ENCODE peak calls at places on chromosomes 3 and 15, in four cellular contexts. One of them, this sample, is unnamed.

GRCh38 chr3:25940935-25941334 is 151.0 kb downstream of the OXSM start:
- DNase-seq in K562: no peak
- DNase-seq in HepG2: no peak
- DNase-seq in GM12878: no peak
- DNase-seq in this sample: no peak

GRCh38 chr3:55554621-55555020 is 67.5 kb upstream of the WNT5A start:
- DNase-seq in K562: no peak
- DNase-seq in HepG2: no peak
- DNase-seq in GM12878: no peak
- DNase-seq in this sample: peak

GRCh38 chr3:52218953-52219650 is 6.3 kb downstream of the TLR9 start:
- DNase-seq in K562: no peak
- DNase-seq in HepG2: no peak
- DNase-seq in GM12878: no peak
- DNase-seq in this sample: no peak

GRCh38 chr3:136624894-136625815 is 127.0 kb downstream of the STAG1 start:
- DNase-seq in K562: no peak
- DNase-seq in HepG2: peak
- DNase-seq in GM12878: peak
- DNase-seq in this sample: no peak

GRCh38 chr3:72692959-72693518 is 155.2 kb downstream of the SHQ1 start:
- DNase-seq in K562: no peak
- DNase-seq in HepG2: no peak
- DNase-seq in GM12878: no peak
- DNase-seq in this sample: peak

GRCh38 chr3:23999012-23999641 is 54.0 kb downstream of the NR1D2 start:
- DNase-seq in K562: peak
- DNase-seq in HepG2: peak
- DNase-seq in GM12878: no peak
- DNase-seq in this sample: peak

GRCh38 chr3:99774467-99774866 is 43.2 kb upstream of the CMSS1 start:
- DNase-seq in K562: no peak
- DNase-seq in HepG2: no peak
- DNase-seq in GM12878: peak
- DNase-seq in this sample: no peak

GRCh38 chr15:88651293-88651692 is 12.5 kb downstream of the ISG20 start:
- DNase-seq in K562: no peak
- DNase-seq in HepG2: no peak
- DNase-seq in GM12878: no peak
- DNase-seq in this sample: no peak

GRCh38 chr15:67083135-67083766 is 17.8 kb downstream of the SMAD3 start:
- DNase-seq in K562: no peak
- DNase-seq in HepG2: no peak
- DNase-seq in GM12878: no peak
- DNase-seq in this sample: no peak

GRCh38 chr3:157091096-157091833 is 68.7 kb downstream of the CCNL1 start:
- DNase-seq in K562: no peak
- DNase-seq in HepG2: no peak
- DNase-seq in GM12878: no peak
- DNase-seq in this sample: no peak

GRCh38 chr15:65371976-65372786 is 5.6 kb downstream of the IGDCC3 start:
- DNase-seq in K562: no peak
- DNase-seq in HepG2: no peak
- DNase-seq in GM12878: no peak
- DNase-seq in this sample: no peak

GRCh38 chr15:64688179-64688578 is 87.2 kb downstream of the RBPMS2 start:
- DNase-seq in K562: no peak
- DNase-seq in HepG2: no peak
- DNase-seq in GM12878: no peak
- DNase-seq in this sample: no peak

GRCh38 chr3:107461721-107462120 is 61.0 kb upstream of the BBX start:
- DNase-seq in K562: no peak
- DNase-seq in HepG2: no peak
- DNase-seq in GM12878: no peak
- DNase-seq in this sample: no peak

GRCh38 chr3:128351476-128352085 is 115.1 kb downstream of the DNAJB8 start:
- DNase-seq in K562: no peak
- DNase-seq in HepG2: no peak
- DNase-seq in GM12878: no peak
- DNase-seq in this sample: no peak

GRCh38 chr15:22888120-22888859 is 49.8 kb downstream of the NIPA2 start:
- DNase-seq in K562: peak
- DNase-seq in HepG2: no peak
- DNase-seq in GM12878: no peak
- DNase-seq in this sample: no peak

GRCh38 chr3:178602864-178603263 is 66.6 kb downstream of the KCNMB2 start:
- DNase-seq in K562: no peak
- DNase-seq in HepG2: no peak
- DNase-seq in GM12878: no peak
- DNase-seq in this sample: no peak

GRCh38 chr3:196639517-196640500 is at the start of gene NRROS:
- DNase-seq in K562: peak
- DNase-seq in HepG2: no peak
- DNase-seq in GM12878: no peak
- DNase-seq in this sample: peak

GRCh38 chr3:195179782-195180489 is 91.0 kb downstream of the XXYLT1 start:
- DNase-seq in K562: no peak
- DNase-seq in HepG2: no peak
- DNase-seq in GM12878: no peak
- DNase-seq in this sample: no peak

GRCh38 chr15:84883916-84884781 is at the start of gene SLC28A1:
- DNase-seq in K562: no peak
- DNase-seq in HepG2: peak
- DNase-seq in GM12878: no peak
- DNase-seq in this sample: no peak

GRCh38 chr3:157499342-157499963 is 3.8 kb downstream of the VEPH1 start:
- DNase-seq in K562: no peak
- DNase-seq in HepG2: peak
- DNase-seq in GM12878: no peak
- DNase-seq in this sample: peak

GRCh38 chr15:80825361-80826030 is 46.3 kb downstream of the CEMIP start:
- DNase-seq in K562: no peak
- DNase-seq in HepG2: no peak
- DNase-seq in GM12878: no peak
- DNase-seq in this sample: no peak

GRCh38 chr15:52790166-52790708 is at the start of gene ONECUT1:
- DNase-seq in K562: peak
- DNase-seq in HepG2: peak
- DNase-seq in GM12878: no peak
- DNase-seq in this sample: peak

GRCh38 chr3:77256584-77257488 is 216.9 kb downstream of the ROBO2 start:
- DNase-seq in K562: no peak
- DNase-seq in HepG2: no peak
- DNase-seq in GM12878: no peak
- DNase-seq in this sample: no peak

GRCh38 chr3:141333796-141334626 is 34.3 kb upstream of the ZBTB38 start:
- DNase-seq in K562: no peak
- DNase-seq in HepG2: no peak
- DNase-seq in GM12878: no peak
- DNase-seq in this sample: no peak

GRCh38 chr15:61387675-61388074 is 158.6 kb upstream of the RORA start:
- DNase-seq in K562: no peak
- DNase-seq in HepG2: no peak
- DNase-seq in GM12878: no peak
- DNase-seq in this sample: no peak

GRCh38 chr15:78035319-78035718 is 42.2 kb downstream of the TBC1D2B start:
- DNase-seq in K562: no peak
- DNase-seq in HepG2: no peak
- DNase-seq in GM12878: no peak
- DNase-seq in this sample: no peak

GRCh38 chr15:69954726-69955125 is 143.0 kb downstream of the TLE3 start:
- DNase-seq in K562: no peak
- DNase-seq in HepG2: no peak
- DNase-seq in GM12878: no peak
- DNase-seq in this sample: no peak

GRCh38 chr3:146967786-146968185 is 362.6 kb upstream of the PLSCR5 start:
- DNase-seq in K562: no peak
- DNase-seq in HepG2: no peak
- DNase-seq in GM12878: no peak
- DNase-seq in this sample: no peak

GRCh38 chr3:122107171-122107570 is 52.0 kb downstream of the CD86 start:
- DNase-seq in K562: no peak
- DNase-seq in HepG2: no peak
- DNase-seq in GM12878: no peak
- DNase-seq in this sample: no peak

GRCh38 chr15:61275901-61276300 is 46.8 kb upstream of the RORA start:
- DNase-seq in K562: no peak
- DNase-seq in HepG2: no peak
- DNase-seq in GM12878: no peak
- DNase-seq in this sample: no peak

GRCh38 chr3:82293867-82294266 is 532.4 kb upstream of the GBE1 start:
- DNase-seq in K562: no peak
- DNase-seq in HepG2: no peak
- DNase-seq in GM12878: peak
- DNase-seq in this sample: no peak

GRCh38 chr3:126474498-126475410 is 937 bp downstream of the ZXDC start:
- DNase-seq in K562: peak
- DNase-seq in HepG2: no peak
- DNase-seq in GM12878: no peak
- DNase-seq in this sample: peak

GRCh38 chr15:85151861-85152260 is 170.2 kb downstream of the PDE8A start:
- DNase-seq in K562: no peak
- DNase-seq in HepG2: no peak
- DNase-seq in GM12878: no peak
- DNase-seq in this sample: no peak

GRCh38 chr15:88635343-88635742 is 3.5 kb upstream of the ISG20 start:
- DNase-seq in K562: no peak
- DNase-seq in HepG2: no peak
- DNase-seq in GM12878: no peak
- DNase-seq in this sample: no peak

GRCh38 chr15:77773903-77774302 is 141.2 kb upstream of the LINGO1 start:
- DNase-seq in K562: no peak
- DNase-seq in HepG2: no peak
- DNase-seq in GM12878: no peak
- DNase-seq in this sample: no peak

GRCh38 chr3:14144423-14145075 is 19.7 kb downstream of the TMEM43 start:
- DNase-seq in K562: peak
- DNase-seq in HepG2: peak
- DNase-seq in GM12878: peak
- DNase-seq in this sample: no peak

GRCh38 chr15:63250312-63250965 is 27.0 kb upstream of the APH1B start:
- DNase-seq in K562: no peak
- DNase-seq in HepG2: no peak
- DNase-seq in GM12878: no peak
- DNase-seq in this sample: no peak

DNA sequence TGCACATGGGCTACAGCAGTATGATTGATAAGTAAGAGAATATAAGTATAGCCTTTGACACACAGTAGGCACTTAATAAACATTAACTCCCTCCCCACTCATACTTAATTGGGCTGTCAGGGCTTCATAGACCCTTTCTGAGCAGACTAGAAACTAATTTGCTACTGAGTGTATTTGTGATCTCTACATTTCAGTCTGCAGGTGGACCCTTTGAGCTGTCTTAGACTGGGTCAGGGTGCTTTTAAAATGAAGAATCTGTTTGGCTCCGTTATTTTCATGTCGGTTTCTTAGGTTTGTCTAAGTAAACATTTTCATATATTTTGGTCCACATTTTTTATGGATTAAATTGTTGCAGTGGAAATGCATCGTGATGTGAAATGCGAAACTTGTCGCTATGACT is 50.3 kb upstream of the SELENOK start:
- DNase-seq in K562: no peak
- DNase-seq in HepG2: no peak
- DNase-seq in GM12878: no peak
- DNase-seq in this sample: no peak
- TF ChIP-seq ETV6 in K562: no peak
- TF ChIP-seq ETV6 in HepG2: no peak
- TF ChIP-seq ETV6 in GM12878: no peak
- TF ChIP-seq ETV6 in this sample: no peak

DNA sequence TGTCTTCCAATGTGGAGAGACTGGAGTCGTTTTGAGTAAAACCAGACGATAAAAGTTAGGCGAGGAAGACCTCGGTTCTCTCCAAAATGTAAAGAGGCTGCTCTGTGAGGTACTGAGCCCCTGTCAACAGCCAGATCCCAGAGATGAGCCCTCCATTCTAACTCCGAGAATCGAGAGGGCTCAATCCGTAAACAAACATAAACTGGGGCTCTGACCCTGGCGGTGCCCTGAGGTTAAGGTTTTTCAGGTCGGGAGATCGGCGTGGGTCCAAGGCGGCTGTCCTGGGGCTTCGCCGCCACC is 417 bp downstream of the TBCCD1 start:
- DNase-seq in K562: no peak
- DNase-seq in HepG2: no peak
- DNase-seq in GM12878: no peak
- DNase-seq in this sample: no peak
- TF ChIP-seq TCF7 in K562: no peak
- TF ChIP-seq TCF7 in HepG2: no peak
- TF ChIP-seq TCF7 in GM12878: no peak
- TF ChIP-seq TCF7 in this sample: no peak

GRCh38 chr3:12265558-12265957 is 23.3 kb upstream of the PPARG start:
- DNase-seq in K562: no peak
- DNase-seq in HepG2: no peak
- DNase-seq in GM12878: no peak
- DNase-seq in this sample: no peak
- TF ChIP-seq ETV6 in K562: no peak
- TF ChIP-seq ETV6 in HepG2: no peak
- TF ChIP-seq ETV6 in GM12878: no peak
- TF ChIP-seq ETV6 in this sample: no peak

GRCh38 chr3:45329779-45330305 is 58.5 kb upstream of the LARS2 start:
- DNase-seq in K562: no peak
- DNase-seq in HepG2: no peak
- DNase-seq in GM12878: no peak
- DNase-seq in this sample: no peak

GRCh38 chr3:45332493-45332892 is 55.9 kb upstream of the LARS2 start:
- DNase-seq in K562: no peak
- DNase-seq in HepG2: no peak
- DNase-seq in GM12878: no peak
- DNase-seq in this sample: no peak

GRCh38 chr3:45330500-45331295 is 57.7 kb upstream of the LARS2 start:
- DNase-seq in K562: no peak
- DNase-seq in HepG2: no peak
- DNase-seq in GM12878: no peak
- DNase-seq in this sample: no peak

GRCh38 chr3:45332901-45333407 is 55.4 kb upstream of the LARS2 start:
- DNase-seq in K562: peak
- DNase-seq in HepG2: no peak
- DNase-seq in GM12878: no peak
- DNase-seq in this sample: no peak

DNA sequence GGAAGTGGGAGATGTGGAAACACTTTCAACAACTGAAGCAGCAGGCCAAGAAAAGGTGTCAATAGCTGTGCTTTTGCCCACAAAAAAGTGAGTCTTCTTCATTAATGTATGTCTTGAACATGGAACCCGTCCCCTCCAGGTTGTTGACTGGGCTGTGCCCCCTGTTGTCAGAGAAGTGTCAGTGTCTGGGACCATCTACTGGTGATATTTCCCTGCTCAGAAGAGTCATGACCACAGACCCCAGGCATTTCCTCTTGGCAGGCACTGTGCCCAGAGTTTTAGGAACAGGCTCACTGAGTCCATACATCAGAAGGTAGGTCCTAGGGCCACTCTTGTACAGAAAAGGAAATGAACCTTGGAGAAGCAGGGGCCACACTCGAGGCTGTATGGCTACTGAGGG is 54.8 kb upstream of the LARS2 start:
- DNase-seq in K562: peak
- DNase-seq in HepG2: no peak
- DNase-seq in GM12878: no peak
- DNase-seq in this sample: no peak
- TF ChIP-seq TCF7 in K562: no peak
- TF ChIP-seq TCF7 in HepG2: no peak
- TF ChIP-seq TCF7 in GM12878: no peak
- TF ChIP-seq TCF7 in this sample: no peak